ENCODE peak calls at places on chromosome 19, in four cellular contexts. W is GM18507, Q is nucleus accumbens, L is RWPE1. A is an unnamed sample.

GRCh38 chr19:47794526-47794925 is 9.8 kb downstream of the TPRX1 start:
- DNase-seq in W (no peak), Q (no peak), L (no peak), A (no peak)

GRCh38 chr19:49884109-49884508 is 6.6 kb downstream of the TBC1D17 start:
- DNase-seq in W (no peak), L (no peak), Q (no peak), A (no peak)

GRCh38 chr19:15195987-15196682 is 4.7 kb downstream of the NOTCH3 start:
- DNase-seq in Q (no peak), L (peak), W (no peak), A (no peak)

GRCh38 chr19:13132471-13133166 is 14.6 kb downstream of the NACC1 start:
- DNase-seq in W (no peak), Q (no peak), L (no peak), A (no peak)

GRCh38 chr19:12946092-12946845 is 607 bp downstream of the RAD23A start:
- DNase-seq in W (no peak), L (peak), Q (no peak), A (peak)

GRCh38 chr19:30449673-30450072 is 77.5 kb downstream of the ZNF536 start:
- DNase-seq in W (no peak), Q (no peak), L (no peak), A (no peak)

GRCh38 chr19:4967738-4968461 is 1.0 kb upstream of the KDM4B start:
- DNase-seq in Q (no peak), W (no peak), L (no peak), A (no peak)

GRCh38 chr19:56765107-56765506 is 75.4 kb downstream of the PEG3 start:
- DNase-seq in Q (peak), L (no peak), W (no peak), A (no peak)

GRCh38 chr19:46812898-46813569 is 24.6 kb upstream of the SLC1A5 start:
- DNase-seq in L (no peak), Q (no peak), W (no peak), A (no peak)

GRCh38 chr19:43478323-43478722 is 12.9 kb upstream of the LYPD3 start:
- DNase-seq in Q (no peak), W (no peak), L (no peak), A (no peak)

GRCh38 chr19:31232871-31233270 is 116.4 kb downstream of the TSHZ3 start:
- DNase-seq in Q (no peak), W (no peak), L (no peak), A (no peak)

GRCh38 chr19:16529466-16530144 is 12.6 kb downstream of the CHERP start:
- DNase-seq in L (no peak), W (no peak), Q (no peak), A (no peak)

GRCh38 chr19:14507704-14508246 is 10.4 kb downstream of the DNAJB1 start:
- DNase-seq in L (no peak), W (no peak), Q (no peak), A (no peak)

GRCh38 chr19:6018786-6019185 is 40.8 kb upstream of the RANBP3 start:
- DNase-seq in L (no peak), W (no peak), Q (no peak), A (no peak)

GRCh38 chr19:49455729-49456128 is 2.7 kb downstream of the ALDH16A1 start:
- DNase-seq in L (no peak), Q (no peak), W (no peak), A (no peak)

GRCh38 chr19:17170538-17171297 is 44.4 kb upstream of the USE1 start:
- DNase-seq in L (no peak), Q (no peak), W (peak), A (peak)

GRCh38 chr19:46466536-46467199 is 4.7 kb downstream of the PNMA8A start:
- DNase-seq in W (peak), Q (no peak), L (peak), A (no peak)

GRCh38 chr19:11347546-11347945 is 1.2 kb downstream of the CCDC159 start:
- DNase-seq in Q (no peak), W (no peak), L (no peak), A (no peak)

A was measured in GM19239.